ENCODE peak calls at places on chromosomes 16 and 17, in six cellular contexts. I, F, J, C, B and M are unnamed samples.

GRCh38 chr17:15406081-15406480 is 61.3 kb downstream of the CDRT4 start:
- DNase-seq in C (peak), B (no peak), F (no peak), J (no peak), I (no peak), M (no peak)

GRCh38 chr16:23509763-23510153 is 536 bp downstream of the GGA2 start:
- DNase-seq in I (peak), J (no peak), C (peak), B (no peak), F (peak), M (peak)

GRCh38 chr17:40510328-40510648 is 8.9 kb upstream of the TNS4 start:
- DNase-seq in F (peak), I (no peak), J (peak), C (peak), B (peak), M (no peak)

GRCh38 chr16:12462690-12463646 is 340.7 kb downstream of the CPPED1 start:
- DNase-seq in C (peak), F (no peak), J (no peak), B (no peak), I (no peak), M (peak)

GRCh38 chr16:83004868-83005652 is 378.3 kb downstream of the CDH13 start:
- DNase-seq in F (no peak), I (no peak), J (no peak), C (no peak), B (no peak), M (no peak)

GRCh38 chr17:6843241-6843890 is 11.8 kb upstream of the TEKT1 start:
- DNase-seq in F (no peak), C (peak), I (no peak), B (no peak), J (peak), M (peak)

GRCh38 chr16:11781773-11782172 is 15.3 kb downstream of the ZC3H7A start:
- DNase-seq in B (no peak), F (no peak), C (no peak), I (no peak), J (peak), M (no peak)

GRCh38 chr17:27764589-27764988 is 35.7 kb downstream of the NOS2 start:
- DNase-seq in I (no peak), C (no peak), B (no peak), J (no peak), F (peak), M (no peak)

GRCh38 chr16:65600629-65601028 is 478.8 kb upstream of the CDH11 start:
- DNase-seq in B (no peak), F (no peak), J (no peak), C (no peak), I (no peak), M (no peak)

GRCh38 chr16:79847569-79847968 is 247.0 kb upstream of the MAF start:
- DNase-seq in I (no peak), J (no peak), B (no peak), F (no peak), C (no peak), M (no peak)

GRCh38 chr17:78722101-78722761 is 59.8 kb downstream of the CYTH1 start:
- DNase-seq in I (no peak), C (no peak), J (no peak), F (peak), B (no peak), M (peak)

GRCh38 chr17:14052886-14053615 is 16.3 kb upstream of the COX10 start:
- DNase-seq in B (no peak), C (peak), I (no peak), F (no peak), J (peak), M (no peak)

GRCh38 chr16:78563905-78564304 is 464.5 kb downstream of the WWOX start:
- DNase-seq in J (peak), C (no peak), I (no peak), F (no peak), B (no peak), M (no peak)

GRCh38 chr16:17273142-17273561 is 197.6 kb downstream of the XYLT1 start:
- DNase-seq in J (peak), C (peak), F (no peak), I (no peak), B (no peak), M (peak)

GRCh38 chr17:42937712-42938596 is 26.3 kb downstream of the AARSD1 start:
- DNase-seq in F (peak), J (peak), B (no peak), I (peak), C (peak), M (peak)

GRCh38 chr17:61616783-61617182 is 25.8 kb upstream of the NACA2 start:
- DNase-seq in C (no peak), F (no peak), J (no peak), I (no peak), B (no peak), M (no peak)
- H3K4me3 ChIP-seq in C (no peak), F (no peak), J (no peak), I (no peak), B (no peak), M (no peak)

GRCh38 chr17:74963656-74964055 is 8.9 kb downstream of the HID1 start:
- DNase-seq in C (no peak), I (no peak), F (no peak), J (no peak), B (no peak), M (peak)
- TF ChIP-seq CTCF in C (no peak), I (no peak), F (no peak), J (no peak), B (no peak), M (no peak)

DNA sequence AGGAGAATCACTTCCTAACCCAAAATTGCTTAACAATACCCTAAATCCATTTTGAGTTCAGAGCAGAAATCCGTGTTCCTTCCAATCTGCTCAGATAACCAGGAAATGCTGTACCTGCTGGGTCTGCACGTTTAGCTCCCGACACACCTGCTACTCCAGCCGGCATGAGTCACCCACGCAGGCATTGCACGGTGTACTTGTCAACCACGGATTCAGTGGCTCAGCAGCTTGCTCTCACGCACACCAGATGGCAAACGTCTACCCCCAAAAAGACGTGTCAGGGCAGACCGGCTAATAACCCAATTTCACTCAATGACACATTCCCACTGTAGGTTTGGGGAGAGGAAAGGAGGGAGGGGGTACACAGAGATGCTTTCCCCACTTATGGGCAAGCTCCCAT is 468.1 kb downstream of the SOX9 start:
- DNase-seq in C (no peak), B (no peak), J (peak), I (peak), F (peak), M (no peak)
- H3K4me3 ChIP-seq in C (no peak), B (no peak), J (peak), I (peak), F (peak), M (no peak)

DNA sequence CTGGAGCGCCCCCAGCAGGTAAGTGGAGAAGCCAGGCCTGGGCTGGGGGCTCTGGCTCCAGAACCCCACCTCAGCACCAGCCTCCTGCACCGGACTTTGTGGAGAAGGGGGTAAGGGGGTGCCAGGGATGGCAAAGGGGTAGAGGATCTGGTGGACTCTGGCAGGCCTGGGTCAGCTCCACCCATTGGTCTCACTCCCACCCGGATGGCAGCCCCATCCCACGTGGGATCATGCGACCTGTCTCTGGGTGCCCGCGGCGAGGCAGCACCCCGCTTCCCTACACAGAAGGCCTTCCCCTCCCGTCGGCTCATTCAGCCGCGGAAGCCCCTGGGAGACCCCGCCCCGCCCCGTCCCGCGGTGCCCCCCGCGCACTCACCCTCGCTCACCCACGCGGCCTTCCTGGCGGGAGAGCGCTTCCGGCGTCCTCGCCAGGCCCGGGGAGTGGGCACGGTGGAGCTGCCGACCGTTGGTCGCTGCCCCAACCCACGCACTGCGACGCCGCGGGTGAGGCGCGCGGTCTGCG is 498 bp upstream of the PLEKHG4 start:
- DNase-seq in C (no peak), B (no peak), F (no peak), J (no peak), I (peak), M (peak)
- TF ChIP-seq CTCF in C (peak), B (no peak), F (no peak), J (peak), I (peak), M (peak)

GRCh38 chr16:397135-397661 is at the start of gene NME4:
- DNase-seq in B (no peak), I (no peak), C (peak), F (no peak), J (no peak), M (peak)

GRCh38 chr16:398551-399277 is 1.7 kb downstream of the NME4 start:
- DNase-seq in B (no peak), C (no peak), I (no peak), F (no peak), J (no peak), M (no peak)

GRCh38 chr16:399278-400019 is 2.2 kb upstream of the DECR2 start:
- DNase-seq in J (no peak), B (no peak), F (no peak), I (no peak), C (no peak), M (no peak)

GRCh38 chr16:396605-397004 is 394 bp upstream of the NME4 start:
- DNase-seq in I (no peak), B (peak), J (no peak), C (peak), F (peak), M (peak)

DNA sequence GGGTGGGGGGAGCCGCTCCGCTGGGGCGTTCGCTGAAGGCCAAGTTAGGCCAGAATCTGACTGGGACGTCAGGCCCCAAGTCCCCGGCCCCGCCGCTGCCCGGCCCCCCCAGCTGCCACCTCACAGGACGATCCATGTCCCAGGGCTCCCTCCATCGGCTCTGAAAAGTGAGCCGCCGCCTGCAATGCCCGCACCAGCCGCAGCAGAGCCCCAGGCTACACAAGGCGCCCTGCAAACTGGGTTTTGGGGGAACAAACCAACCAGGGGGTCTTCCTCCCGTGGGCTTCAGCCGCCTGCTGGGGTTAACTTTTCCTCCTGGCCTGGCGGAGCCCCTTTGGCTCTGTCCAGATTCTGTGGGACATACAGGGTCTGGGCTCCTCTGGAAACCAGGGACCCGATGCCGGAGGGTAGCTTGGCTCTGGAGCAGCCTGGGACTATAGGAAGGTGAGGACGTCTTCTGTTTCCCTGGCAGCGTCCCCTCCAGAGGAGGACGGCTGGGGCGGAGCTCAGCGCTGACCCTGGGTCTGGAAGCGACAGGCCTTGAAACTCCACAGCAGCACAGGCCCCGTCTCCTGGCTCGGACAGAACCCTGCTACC is 835 bp downstream of the NME4 start:
- DNase-seq in C (peak), F (peak), B (peak), J (no peak), I (peak), M (no peak)
- H3K4me3 ChIP-seq in C (peak), F (peak), B (peak), J (no peak), I (no peak), M (no peak)

GRCh38 chr16:49851468-49851787 is 4.5 kb downstream of the ZNF423 start:
- DNase-seq in I (peak), C (no peak), F (no peak), J (no peak), B (no peak), M (no peak)

GRCh38 chr16:49855822-49856740 is at the start of gene ZNF423:
- DNase-seq in F (no peak), B (no peak), J (no peak), C (no peak), I (peak), M (peak)

GRCh38 chr16:49855280-49855821 is 561 bp downstream of the ZNF423 start:
- DNase-seq in C (peak), B (peak), F (peak), I (peak), J (peak), M (peak)

GRCh38 chr16:49856741-49857330 is 924 bp upstream of the ZNF423 start:
- DNase-seq in F (peak), C (peak), J (peak), B (peak), I (peak), M (peak)

DNA sequence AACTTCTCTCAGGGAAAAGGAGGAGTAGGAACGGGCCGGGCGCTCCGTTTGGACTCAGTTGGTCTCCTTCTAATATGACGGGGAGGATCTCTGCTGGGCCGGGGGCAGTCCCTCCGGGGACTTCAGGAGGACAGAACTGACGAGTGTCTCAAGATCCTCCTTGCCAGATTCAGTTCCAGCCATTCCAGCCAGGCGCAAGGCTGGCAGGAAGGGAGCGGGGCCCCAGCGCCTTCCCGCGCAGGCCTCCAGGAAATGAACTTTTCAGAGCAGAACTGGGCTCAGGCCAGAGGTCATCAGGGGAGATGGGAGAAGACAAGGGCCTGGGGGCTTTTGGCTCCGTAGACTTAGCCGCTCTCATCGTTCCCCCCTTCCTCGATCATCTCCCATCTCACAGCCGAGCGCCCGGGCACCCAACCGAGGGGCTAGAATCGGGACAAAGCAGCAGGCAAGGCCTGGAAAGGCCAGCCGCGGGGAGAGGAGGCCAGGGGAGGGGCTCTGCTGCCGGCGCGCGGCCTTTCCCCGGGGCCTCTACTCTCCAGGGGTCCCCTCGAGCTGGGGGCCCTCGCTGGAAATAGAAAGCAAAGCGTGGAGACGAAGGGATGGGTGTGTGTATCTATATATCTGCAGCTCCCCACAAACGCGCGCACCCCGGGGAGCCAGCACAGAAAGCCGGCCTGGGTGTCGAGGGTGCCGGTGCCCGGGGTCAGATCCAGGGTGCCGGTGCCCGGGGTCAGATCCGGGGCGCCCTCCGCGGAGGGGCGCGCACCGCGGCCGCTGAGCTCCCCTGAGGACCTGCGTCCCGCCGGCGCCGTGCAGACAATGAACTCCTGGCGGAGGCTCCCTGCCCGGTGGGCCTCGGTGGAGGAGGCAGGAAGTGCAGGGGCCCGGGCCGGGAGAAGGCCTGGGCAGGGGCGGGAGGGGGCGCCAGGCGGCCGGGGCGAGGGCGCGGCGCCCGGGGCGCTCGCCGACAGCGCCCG is 1.4 kb downstream of the ZNF423 start:
- DNase-seq in J (no peak), F (no peak), C (peak), I (peak), B (peak), M (peak)
- TF ChIP-seq CTCF in J (no peak), F (no peak), C (no peak), I (no peak), B (no peak), M (no peak)

GRCh38 chr16:55370762-55371482 is 46.9 kb downstream of the IRX6 start:
- DNase-seq in B (peak), J (peak), I (peak), C (peak), F (peak), M (peak)
- H3K4me3 ChIP-seq in B (peak), J (no peak), I (no peak), C (no peak), F (peak), M (no peak)